ENCODE peak calls at places on chromosomes 1 and 21, in nine cellular contexts. G, J, X, V, F, K, W, C and A are unnamed samples.

GRCh38 chr1:24491577-24492360 is 10.9 kb upstream of the RCAN3 start:
- DNase-seq in K (no peak), W (no peak), V (no peak), C (no peak), G (no peak), X (no peak), J (no peak), F (peak), A (no peak)

GRCh38 chr1:117664314-117664713 is 58.5 kb downstream of the TENT5C start:
- DNase-seq in J (peak), G (peak), K (no peak), F (no peak), C (no peak), V (no peak), X (no peak), W (no peak), A (no peak)

GRCh38 chr1:61295818-61296537 is 213.6 kb downstream of the NFIA start:
- DNase-seq in X (no peak), J (no peak), W (no peak), F (peak), V (no peak), C (no peak), G (no peak), K (no peak), A (no peak)

GRCh38 chr1:198553017-198553416 is 12.5 kb upstream of the ATP6V1G3 start:
- DNase-seq in K (no peak), C (no peak), V (no peak), G (no peak), F (no peak), X (no peak), J (no peak), W (no peak), A (no peak)

GRCh38 chr1:98360864-98361263 is 300.7 kb upstream of the SNX7 start:
- DNase-seq in K (no peak), X (no peak), G (no peak), W (no peak), F (no peak), J (no peak), C (no peak), V (no peak), A (no peak)

GRCh38 chr1:79355073-79355472 is 348.5 kb upstream of the ADGRL4 start:
- DNase-seq in C (no peak), X (no peak), F (no peak), W (no peak), G (no peak), V (no peak), K (no peak), J (no peak), A (no peak)

GRCh38 chr1:154935749-154936415 is 637 bp downstream of the PMVK start:
- DNase-seq in F (no peak), K (no peak), W (no peak), G (no peak), J (no peak), X (no peak), V (no peak), C (no peak), A (no peak)

GRCh38 chr1:115838805-115839705 is 1.9 kb downstream of the NHLH2 start:
- DNase-seq in X (no peak), F (peak), K (peak), C (no peak), J (no peak), V (peak), G (no peak), W (no peak), A (no peak)

GRCh38 chr1:22089134-22089571 is 36.6 kb downstream of the CDC42 start:
- DNase-seq in W (no peak), K (no peak), X (no peak), G (no peak), V (no peak), F (no peak), C (no peak), J (peak), A (no peak)

GRCh38 chr1:41492341-41492848 is 7.9 kb upstream of the EDN2 start:
- DNase-seq in W (no peak), K (peak), V (no peak), F (peak), J (peak), C (no peak), X (no peak), G (no peak), A (no peak)

GRCh38 chr1:22702671-22703070 is 8.0 kb upstream of the EPHB2 start:
- DNase-seq in X (no peak), G (no peak), W (no peak), C (no peak), K (no peak), J (no peak), F (no peak), V (no peak), A (no peak)

GRCh38 chr1:29698033-29698432 is 461.7 kb downstream of the PTPRU start:
- DNase-seq in G (no peak), K (peak), X (no peak), W (peak), V (peak), C (no peak), F (peak), J (no peak), A (no peak)

GRCh38 chr1:182054698-182055326 is 6.7 kb downstream of the ZNF648 start:
- DNase-seq in F (peak), J (peak), V (peak), G (peak), C (no peak), X (peak), K (peak), W (peak), A (peak)

GRCh38 chr1:48687271-48688045 is 89.2 kb downstream of the BEND5 start:
- DNase-seq in V (no peak), W (no peak), J (no peak), C (no peak), K (no peak), X (no peak), F (no peak), G (no peak), A (no peak)

GRCh38 chr1:36352141-36352909 is 28.9 kb upstream of the EVA1B start:
- DNase-seq in W (no peak), X (no peak), K (no peak), C (no peak), V (no peak), F (no peak), G (no peak), J (no peak), A (no peak)

GRCh38 chr1:25738507-25738906 is 61.5 kb upstream of the SELENON start:
- DNase-seq in G (no peak), V (no peak), K (no peak), F (no peak), X (no peak), C (peak), J (no peak), W (no peak), A (no peak)

GRCh38 chr1:27018316-27018715 is 5.7 kb upstream of the TENT5B start:
- DNase-seq in K (no peak), X (no peak), G (no peak), C (no peak), W (no peak), F (no peak), V (no peak), J (no peak), A (no peak)

GRCh38 chr21:35559881-35560280 is 500.4 kb downstream of the SETD4 start:
- DNase-seq in V (no peak), W (no peak), G (no peak), F (no peak), J (no peak), X (no peak), C (no peak), K (no peak), A (no peak)

GRCh38 chr21:44982558-44983244 is 42.9 kb downstream of the SLX9 start:
- DNase-seq in K (no peak), X (no peak), W (no peak), V (no peak), F (no peak), C (no peak), G (no peak), J (no peak), A (no peak)

GRCh38 chr1:4637616-4638346 is 16.6 kb upstream of the AJAP1 start:
- DNase-seq in C (no peak), X (no peak), G (no peak), K (no peak), J (no peak), W (no peak), F (no peak), V (no peak), A (no peak)

GRCh38 chr1:21245688-21246229 is 44.5 kb downstream of the ECE1 start:
- DNase-seq in J (no peak), W (no peak), X (no peak), K (no peak), G (no peak), V (no peak), F (no peak), C (no peak), A (no peak)

GRCh38 chr1:205824180-205824579 is 11.2 kb upstream of the SLC41A1 start:
- DNase-seq in J (no peak), X (no peak), K (no peak), C (no peak), V (no peak), G (no peak), W (no peak), F (no peak), A (no peak)

GRCh38 chr1:183942933-183943693 is 94.4 kb downstream of the COLGALT2 start:
- DNase-seq in X (no peak), F (no peak), V (no peak), C (no peak), J (no peak), G (no peak), K (peak), W (no peak), A (no peak)

GRCh38 chr1:50109647-50110075 is 941 bp downstream of the ELAVL4 start:
- DNase-seq in J (no peak), X (no peak), G (no peak), F (peak), V (no peak), C (no peak), W (no peak), K (no peak), A (no peak)

GRCh38 chr1:81670286-81670685 is 130.4 kb upstream of the ADGRL2 start:
- DNase-seq in V (peak), G (no peak), X (no peak), C (no peak), K (peak), W (no peak), F (no peak), J (no peak), A (peak)

GRCh38 chr1:225883616-225884265 is 1.6 kb upstream of the TMEM63A start:
- DNase-seq in X (no peak), J (no peak), G (no peak), K (no peak), C (no peak), F (no peak), W (no peak), V (no peak), A (no peak)